ENCODE peak calls at places on chromosomes 2 and 18, in five cellular contexts. H is HCT116, I is suprapubic skin, L is Panc1, P is spleen. V is an unnamed sample. For H3K36me3, the result is how much of the 10 kb centered on the place peaks cover.

GRCh38 chr2:139031722-139032121 is 251.5 kb upstream of the NXPH2 start:
- DNase-seq in P (no peak), I (no peak), L (no peak), H (peak), V (peak)

GRCh38 chr2:67701011-67701410 is 303.9 kb downstream of the ETAA1 start:
- DNase-seq in L (no peak), I (no peak), H (no peak), P (no peak), V (no peak)

GRCh38 chr2:175180701-175181103 is 808 bp downstream of the ATP5MC3 start:
- DNase-seq in I (no peak), H (no peak), L (no peak), P (no peak), V (peak)

GRCh38 chr2:111984213-111984604 is 70.9 kb upstream of the TMEM87B start:
- DNase-seq in L (no peak), H (no peak), P (no peak), I (no peak), V (no peak)

GRCh38 chr2:127763776-127764175 is 47.2 kb downstream of the WDR33 start:
- DNase-seq in L (no peak), I (no peak), H (no peak), P (no peak), V (no peak)

GRCh38 chr2:213232649-213233437 is 51.4 kb upstream of the SPAG16 start:
- DNase-seq in P (peak), H (no peak), L (no peak), I (no peak), V (peak)

GRCh38 chr18:14914771-14915170 is 166.8 kb downstream of the ANKRD30B start:
- DNase-seq in L (no peak), H (no peak), P (no peak), I (no peak), V (no peak)

GRCh38 chr2:136297974-136298373 is 180.0 kb upstream of the CXCR4 start:
- DNase-seq in P (no peak), L (no peak), H (no peak), I (no peak), V (no peak)

GRCh38 chr2:230793573-230794359 is 71.0 kb upstream of the ITM2C start:
- DNase-seq in H (peak), I (no peak), P (peak), L (peak), V (no peak)

GRCh38 chr2:82538590-82538989 is 1920.5 kb downstream of the SUCLG1 start:
- DNase-seq in L (no peak), H (no peak), I (no peak), P (no peak), V (no peak)

GRCh38 chr2:208129804-208130712 is at the start of gene CRYGC:
- DNase-seq in H (no peak), L (no peak), I (no peak), P (no peak), V (no peak)

GRCh38 chr2:102185347-102185746 is 1.5 kb upstream of the IL1RL2 start:
- DNase-seq in P (no peak), L (no peak), H (no peak), I (no peak), V (peak)

DNA sequence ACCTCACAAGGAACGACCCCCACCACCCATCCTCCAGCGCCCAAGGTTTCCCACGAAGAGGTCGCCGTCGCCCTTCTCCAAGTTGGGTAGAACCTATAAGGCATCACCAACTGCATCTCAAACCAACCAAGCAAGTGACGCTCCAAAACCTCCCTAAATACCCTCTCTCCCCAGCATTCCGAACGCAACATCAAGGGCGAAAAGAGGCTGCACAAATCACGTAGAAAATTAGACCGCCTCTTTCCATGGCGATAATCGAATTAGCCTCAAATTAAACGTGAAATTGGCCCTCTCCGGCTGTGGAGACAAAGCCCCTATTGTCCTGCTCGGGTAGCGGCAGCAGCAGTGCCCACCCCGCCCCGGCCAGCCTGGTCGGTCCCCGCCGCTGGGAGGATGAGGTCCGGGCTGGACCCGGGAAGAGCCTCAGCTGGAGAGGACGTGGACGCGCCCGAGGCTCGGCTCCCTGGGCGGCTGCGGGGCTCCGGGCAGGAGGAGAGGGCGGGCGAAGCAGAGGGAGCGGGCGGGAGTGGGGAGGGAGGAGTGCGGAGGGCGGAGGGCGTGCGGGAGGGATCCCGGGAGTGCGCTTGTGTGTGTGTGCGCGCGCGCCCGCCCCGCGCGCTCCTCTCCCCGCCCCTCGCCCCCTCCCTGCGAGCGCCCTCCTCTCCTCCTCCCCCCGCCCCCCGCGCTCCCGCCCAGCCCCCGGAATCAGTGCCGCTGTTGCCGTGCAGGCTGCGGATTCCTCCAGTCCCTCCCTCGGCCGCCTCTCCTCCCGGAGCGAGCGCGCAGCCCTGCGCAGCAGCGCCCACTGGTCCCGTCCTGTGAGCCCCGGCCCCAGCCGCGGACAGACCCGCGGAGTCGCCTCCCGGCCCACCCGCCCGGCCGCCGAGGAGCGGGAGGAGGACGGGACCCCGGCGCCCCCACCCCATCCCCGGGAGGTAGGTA is at the start of gene SPTBN1:
- DNase-seq in H (peak), L (peak), P (peak), I (peak), V (peak)
- TF ChIP-seq POLR2AphosphoS5 in H (peak), L (peak), P (peak), I (peak), V (peak)

GRCh38 chr2:88733155-88733902 is 41.9 kb downstream of the RPIA start:
- DNase-seq in H (no peak), L (no peak), I (no peak), P (no peak), V (no peak)
- H3K36me3 ChIP-seq in H (under half), L (under half), I (under half), P (half or more), V (under half)

GRCh38 chr2:181876614-181877063 is 14.9 kb upstream of the ITPRID2 start:
- DNase-seq in P (no peak), I (no peak), L (no peak), H (peak), V (no peak)

GRCh38 chr2:181877181-181877664 is 14.3 kb upstream of the ITPRID2 start:
- DNase-seq in P (no peak), H (no peak), L (no peak), I (no peak), V (no peak)

GRCh38 chr2:181882621-181883020 is 8.9 kb upstream of the ITPRID2 start:
- DNase-seq in H (no peak), I (no peak), L (no peak), P (no peak), V (no peak)

GRCh38 chr2:181878448-181878847 is 13.1 kb upstream of the ITPRID2 start:
- DNase-seq in I (no peak), L (no peak), P (no peak), H (no peak), V (no peak)

DNA sequence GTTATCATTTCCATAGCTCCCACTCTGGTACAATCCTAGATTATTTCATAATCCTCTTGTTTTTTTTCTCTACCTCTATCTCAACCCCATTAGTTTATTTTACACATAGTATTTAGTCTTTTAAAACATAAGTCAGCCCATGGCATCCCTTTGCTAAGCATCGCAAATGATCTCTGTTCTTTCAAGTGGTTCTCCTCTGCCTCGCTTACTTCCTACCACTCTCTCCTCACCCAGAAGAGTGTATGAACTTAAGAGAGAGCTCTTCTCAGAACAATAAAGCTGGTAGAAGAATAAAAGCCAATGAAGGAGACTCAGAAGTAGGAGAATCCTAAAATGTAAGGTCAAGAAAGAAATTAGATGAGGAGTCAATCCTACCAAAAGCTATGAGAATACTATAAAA is 12.2 kb upstream of the ITPRID2 start:
- DNase-seq in I (no peak), H (no peak), P (no peak), L (no peak), V (no peak)
- TF ChIP-seq POLR2AphosphoS5 in I (no peak), H (no peak), P (no peak), L (no peak), V (no peak)

GRCh38 chr2:72985136-72985535 is 67.8 kb downstream of the EMX1 start:
- DNase-seq in L (no peak), P (peak), I (no peak), H (no peak), V (no peak)
- H3K36me3 ChIP-seq in L (under half), P (half or more), I (under half), H (under half), V (under half)

DNA sequence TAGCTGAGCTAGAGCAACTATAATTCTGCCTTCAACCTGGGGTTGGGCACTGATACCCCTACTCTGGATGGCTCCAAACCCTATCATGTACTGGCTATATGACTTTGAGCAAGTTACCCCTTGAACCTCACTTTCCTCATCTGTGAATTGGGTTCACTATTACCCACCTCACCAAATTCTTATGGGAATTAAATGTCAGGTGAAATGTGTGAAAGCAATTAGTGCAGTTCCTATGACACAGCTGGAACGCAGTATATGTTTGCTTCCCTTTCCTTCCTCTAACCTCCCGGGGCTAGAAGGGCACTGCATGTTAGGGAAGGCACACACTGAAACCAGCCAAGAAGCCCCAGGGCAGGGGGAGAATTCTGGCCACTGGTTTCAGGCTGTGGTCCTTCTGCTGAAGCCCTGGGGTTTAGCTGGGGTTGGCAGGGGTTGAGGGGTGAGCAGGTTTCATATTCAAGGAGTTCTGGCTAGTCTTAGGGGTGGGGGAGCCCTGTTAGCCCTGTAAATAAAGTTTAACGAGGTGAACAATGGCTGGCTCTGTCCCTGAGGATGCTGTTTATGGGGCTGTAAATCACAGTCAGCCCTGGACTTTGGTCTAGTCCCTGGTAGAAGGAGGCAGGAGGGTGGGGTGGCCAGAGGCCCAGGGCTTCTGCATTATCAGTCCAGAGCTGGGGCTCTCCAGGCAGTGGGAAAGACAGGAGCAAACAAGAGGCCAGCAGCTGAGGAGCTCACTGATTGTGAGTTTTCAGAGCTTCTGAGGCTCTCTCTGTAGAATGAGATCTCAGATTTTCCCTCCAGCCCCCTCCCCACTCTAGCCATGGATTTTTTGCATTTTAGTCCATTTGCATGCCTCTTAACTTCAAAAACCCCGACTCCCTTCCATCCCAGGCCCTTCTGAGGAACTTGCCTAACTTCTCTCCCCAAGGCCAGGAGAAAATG is 8.0 kb downstream of the PKDCC start:
- DNase-seq in P (peak), L (no peak), H (no peak), I (no peak), V (no peak)
- TF ChIP-seq POLR2AphosphoS5 in P (no peak), L (no peak), H (no peak), I (no peak), V (no peak)

GRCh38 chr18:13312515-13312914 is 94.0 kb downstream of the LDLRAD4 start:
- DNase-seq in L (no peak), I (no peak), P (no peak), H (no peak), V (no peak)
- H3K36me3 ChIP-seq in L (under half), I (under half), P (under half), H (under half), V (under half)

DNA sequence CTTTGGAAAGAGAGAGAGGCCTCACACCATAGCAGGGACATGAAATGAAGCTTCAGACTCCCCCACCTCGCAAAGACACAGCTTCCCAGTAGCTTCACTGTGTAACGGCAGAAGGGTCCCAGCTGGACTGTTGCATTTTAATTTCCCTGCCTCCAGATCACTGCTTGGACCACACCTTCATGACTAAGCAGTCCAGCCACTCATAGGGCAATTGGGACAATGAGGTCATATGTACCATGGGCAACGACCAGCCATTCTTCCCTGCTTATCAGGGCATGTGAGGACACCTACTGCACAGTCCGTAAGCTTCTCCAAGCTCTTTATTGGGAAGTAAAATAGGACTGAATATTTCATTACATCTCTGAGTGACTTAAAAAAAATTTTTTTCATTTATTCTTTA is 183.0 kb downstream of the MREG start:
- DNase-seq in H (peak), I (no peak), P (no peak), L (no peak), V (no peak)
- TF ChIP-seq POLR2AphosphoS5 in H (no peak), I (no peak), P (no peak), L (no peak), V (no peak)